ENCODE peak calls at places on chromosomes 5 and 9, in four cellular contexts. A is NCI-H1105, G is NCI-H2081, L is cardiac muscle cell. K is an unnamed sample.

GRCh38 chr9:127698985-127699670 is 7.7 kb upstream of the CFAP157 start:
- DNase-seq in L (peak; percentile 95), G (no peak), A (no peak), K (peak; percentile 42)

GRCh38 chr5:132905938-132906337 is 32.5 kb downstream of the LEAP2 start:
- DNase-seq in A (no peak), G (peak; percentile 36), L (no peak), K (peak; percentile 1)

GRCh38 chr9:16672501-16672900 is 198.0 kb downstream of the BNC2 start:
- DNase-seq in A (no peak), G (no peak), L (no peak), K (no peak)

GRCh38 chr5:157178961-157179360 is 1.7 kb upstream of the ITK start:
- DNase-seq in A (no peak), G (no peak), L (no peak), K (no peak)

GRCh38 chr5:68995847-68996204 is 98.0 kb upstream of the SLC30A5 start:
- DNase-seq in L (no peak), G (no peak), A (no peak), K (no peak)

GRCh38 chr5:137730331-137730730 is 5.6 kb downstream of the KLHL3 start:
- DNase-seq in A (no peak), G (no peak), L (no peak), K (no peak)

GRCh38 chr9:116318463-116319271 is 165.1 kb downstream of the PAPPA start:
- DNase-seq in G (no peak), A (no peak), L (peak; percentile 56), K (no peak)

GRCh38 chr5:142323480-142324376 is 1.1 kb downstream of the SPRY4 start:
- DNase-seq in L (peak; percentile 39), G (no peak), A (no peak), K (no peak)

GRCh38 chr5:84494453-84494852 is 109.8 kb upstream of the EDIL3 start:
- DNase-seq in G (no peak), L (no peak), A (no peak), K (no peak)

GRCh38 chr9:126307306-126308061 is 19.1 kb upstream of the MVB12B start:
- DNase-seq in G (no peak), L (no peak), A (no peak), K (no peak)

GRCh38 chr9:16103613-16104012 is 550.8 kb downstream of the CCDC171 start:
- DNase-seq in G (no peak), L (no peak), A (no peak), K (no peak)

GRCh38 chr5:74206571-74207550 is 433.7 kb downstream of the ENC1 start:
- DNase-seq in G (peak; percentile 97), A (peak; percentile 78), L (no peak), K (peak; percentile 96)

GRCh38 chr9:37215456-37216229 is 95.3 kb downstream of the ZCCHC7 start:
- DNase-seq in A (no peak), L (no peak), G (no peak), K (no peak)

GRCh38 chr5:54795284-54795683 is 190.1 kb downstream of the ESM1 start:
- DNase-seq in A (no peak), L (no peak), G (no peak), K (no peak)

GRCh38 chr5:156223547-156223946 is 103.4 kb upstream of the SGCD start:
- DNase-seq in L (peak; percentile 3), A (no peak), G (no peak), K (no peak)

GRCh38 chr5:145548097-145548496 is 287.0 kb downstream of the PRELID2 start:
- DNase-seq in G (no peak), L (no peak), A (no peak), K (no peak)

GRCh38 chr9:99322299-99322698 is 100.2 kb downstream of the SEC61B start:
- DNase-seq in G (no peak), A (no peak), L (peak; percentile 3), K (no peak)

GRCh38 chr9:73260506-73260905 is 108.8 kb downstream of the ANXA1 start:
- DNase-seq in L (no peak), G (no peak), A (no peak), K (no peak)

GRCh38 chr9:120441446-120442279 is 138.3 kb downstream of the CDK5RAP2 start:
- DNase-seq in A (no peak), G (no peak), L (no peak), K (no peak)

GRCh38 chr5:8650197-8650596 is 781.2 kb downstream of the MTRR start:
- DNase-seq in L (no peak), G (peak; percentile 50), A (no peak), K (no peak)

GRCh38 chr9:115106001-115106400 is 12.0 kb downstream of the TNC start:
- DNase-seq in A (no peak), G (no peak), L (no peak), K (no peak)

GRCh38 chr9:86405926-86406325 is 51.7 kb upstream of the TUT7 start:
- DNase-seq in L (no peak), G (no peak), A (no peak), K (no peak)

GRCh38 chr5:51559921-51560658 is 176.8 kb downstream of the ISL1 start:
- DNase-seq in L (no peak), G (no peak), A (no peak), K (no peak)

GRCh38 chr9:125323615-125324014 is 62.0 kb downstream of the GAPVD1 start:
- DNase-seq in A (no peak), G (no peak), L (no peak), K (no peak)

GRCh38 chr5:154131817-154132216 is 58.7 kb upstream of the GALNT10 start:
- DNase-seq in G (no peak), L (no peak), A (no peak), K (no peak)

GRCh38 chr5:459562-460412 is 16.8 kb downstream of the EXOC3 start:
- DNase-seq in G (no peak), L (no peak), A (no peak), K (no peak)

GRCh38 chr5:133865113-133865512 is 103.3 kb downstream of the C5orf15 start:
- DNase-seq in L (no peak), G (no peak), A (no peak), K (no peak)

GRCh38 chr9:10050016-10050415 is 562.8 kb downstream of the PTPRD start:
- DNase-seq in L (no peak), A (no peak), G (no peak), K (no peak)

GRCh38 chr5:59001716-59002115 is 418.8 kb downstream of the RAB3C start:
- DNase-seq in G (no peak), A (no peak), L (no peak), K (no peak)

GRCh38 chr5:73284196-73284795 is 111.3 kb downstream of the TMEM174 start:
- DNase-seq in G (no peak), A (no peak), L (no peak), K (no peak)

GRCh38 chr5:169044982-169045381 is 256.0 kb downstream of the SLIT3 start:
- DNase-seq in G (no peak), A (no peak), L (no peak), K (no peak)

GRCh38 chr5:82290005-82290404 is 11.9 kb upstream of the RPS23 start:
- DNase-seq in A (no peak), G (no peak), L (no peak), K (no peak)

GRCh38 chr9:68480807-68481206 is 59.9 kb downstream of the TMEM252 start:
- DNase-seq in A (no peak), L (no peak), G (no peak), K (no peak)

GRCh38 chr9:124739360-124739759 is 31.8 kb downstream of the NR6A1 start:
- DNase-seq in G (no peak), A (no peak), L (no peak), K (no peak)

GRCh38 chr9:135904121-135904520 is 3.2 kb downstream of the CAMSAP1 start:
- DNase-seq in A (no peak), L (no peak), G (no peak), K (no peak)

GRCh38 chr9:83701769-83702168 is 6.0 kb downstream of the UBQLN1 start:
- DNase-seq in A (no peak), G (no peak), L (no peak), K (no peak)